ENCODE peak calls at places on chromosomes 5 and 9, in four cellular contexts. C is HepG2, M is K562, V is H1. N is an unnamed sample.

GRCh38 chr5:74212336-74212735 is 428.2 kb downstream of the ENC1 start:
- DNase-seq in C (peak; percentile 39), M (peak; percentile 19), V (peak; percentile 57), N (no peak)

GRCh38 chr5:66440202-66440680 is 156.0 kb upstream of the MAST4 start:
- DNase-seq in C (no peak), M (no peak), V (no peak), N (no peak)

GRCh38 chr5:115472601-115473000 is 72.0 kb downstream of the FEM1C start:
- DNase-seq in C (no peak), M (no peak), V (no peak), N (no peak)

GRCh38 chr5:9239071-9239470 is 306.8 kb downstream of the SEMA5A start:
- DNase-seq in C (no peak), M (no peak), V (no peak), N (no peak)

GRCh38 chr9:137304383-137305059 is 2.5 kb upstream of the NRARP start:
- DNase-seq in C (no peak), M (no peak), V (no peak), N (no peak)

GRCh38 chr9:110561826-110562225 is 17.7 kb downstream of the SVEP1 start:
- DNase-seq in C (no peak), M (no peak), V (no peak), N (no peak)

GRCh38 chr9:121944741-121945191 is 148.3 kb downstream of the TTLL11 start:
- DNase-seq in C (no peak), M (no peak), V (no peak), N (no peak)

GRCh38 chr9:16074962-16075361 is 522.1 kb downstream of the CCDC171 start:
- DNase-seq in C (no peak), M (no peak), V (no peak), N (no peak)

GRCh38 chr5:168747987-168748777 is 169.0 kb upstream of the PANK3 start:
- DNase-seq in C (peak; percentile 25), M (peak; percentile 85), V (peak; percentile 91), N (peak; percentile 39)

GRCh38 chr5:98414938-98415337 is 358.5 kb upstream of the RGMB start:
- DNase-seq in C (no peak), M (no peak), V (no peak), N (no peak)

GRCh38 chr5:108102463-108102862 is 279.4 kb downstream of the FBXL17 start:
- DNase-seq in C (peak; percentile 10), M (no peak), V (no peak), N (no peak)

GRCh38 chr5:150051657-150052195 is 34.6 kb downstream of the CSF1R start:
- DNase-seq in C (no peak), M (no peak), V (no peak), N (no peak)

GRCh38 chr9:136748656-136749551 is 579 bp upstream of the LCN6 start:
- DNase-seq in C (no peak), M (no peak), V (no peak), N (no peak)

GRCh38 chr5:3342271-3343100 is 253.1 kb upstream of the IRX1 start:
- DNase-seq in C (no peak), M (no peak), V (no peak), N (no peak)

GRCh38 chr9:696332-697090 is 145.0 kb upstream of the DMRT1 start:
- DNase-seq in C (peak; percentile 44), M (no peak), V (no peak), N (no peak)

GRCh38 chr5:146805099-146805498 is 73.5 kb downstream of the PPP2R2B start:
- DNase-seq in C (no peak), M (no peak), V (no peak), N (no peak)

GRCh38 chr9:23736293-23736692 is 89.7 kb downstream of the ELAVL2 start:
- DNase-seq in C (no peak), M (no peak), V (no peak), N (no peak)

GRCh38 chr9:114178076-114178475 is 22.7 kb downstream of the COL27A1 start:
- DNase-seq in C (no peak), M (no peak), V (no peak), N (no peak)

GRCh38 chr9:130938652-130939404 is at the start of gene FIBCD1:
- DNase-seq in C (no peak), M (no peak), V (peak; percentile 84), N (no peak)

GRCh38 chr9:75085640-75086039 is 2.3 kb downstream of the NMRK1 start:
- DNase-seq in C (no peak), M (no peak), V (no peak), N (no peak)

GRCh38 chr9:4762108-4762888 is 21.3 kb upstream of the AK3 start:
- DNase-seq in C (peak; percentile 72), M (peak; percentile 32), V (peak; percentile 85), N (peak; percentile 70)

GRCh38 chr9:25677301-25678146 is 720 bp downstream of the TUSC1 start:
- DNase-seq in C (no peak), M (no peak), V (peak; percentile 82), N (no peak)

GRCh38 chr5:143714629-143715028 is 97.3 kb upstream of the HMHB1 start:
- DNase-seq in C (no peak), M (no peak), V (no peak), N (no peak)

GRCh38 chr5:1948111-1948510 is 65.4 kb upstream of the IRX4 start:
- DNase-seq in C (no peak), M (no peak), V (no peak), N (no peak)

GRCh38 chr5:89083791-89084190 is 200.8 kb upstream of the MEF2C start:
- DNase-seq in C (no peak), M (no peak), V (no peak), N (no peak)

GRCh38 chr9:127776919-127777280 is 1.6 kb downstream of the SH2D3C start:
- DNase-seq in C (no peak), M (no peak), V (no peak), N (no peak)

GRCh38 chr9:106921341-106921899 is 58.5 kb downstream of the ZNF462 start:
- DNase-seq in C (peak; percentile 8), M (peak; percentile 10), V (no peak), N (peak; percentile 31)

GRCh38 chr9:127163409-127163808 is 41.0 kb upstream of the ANGPTL2 start:
- DNase-seq in C (peak; percentile 30), M (no peak), V (no peak), N (no peak)

DNA sequence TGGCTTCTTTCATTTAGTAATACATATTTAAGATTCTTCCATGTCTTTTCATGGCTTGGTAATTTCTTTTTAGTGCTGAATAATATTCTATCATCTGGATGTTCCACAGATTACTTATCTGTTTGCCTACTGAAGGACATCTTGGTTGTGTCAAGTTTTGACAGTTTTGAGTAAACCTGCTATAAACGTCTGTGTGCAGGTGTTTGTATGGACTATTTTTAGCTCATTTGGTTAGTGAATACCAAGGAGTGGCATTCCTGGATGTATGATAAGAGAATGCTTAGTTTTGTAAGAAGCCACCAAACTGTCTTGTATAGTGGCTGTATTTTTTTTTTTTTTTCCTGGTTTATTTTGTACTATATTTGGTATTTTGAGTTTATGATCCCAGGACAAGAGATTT is 38.4 kb downstream of the PRRC1 start:
- DNase-seq in C (no peak), M (no peak), V (no peak), N (no peak)
- H3K4me3 ChIP-seq in C (no peak overlapping the region), M (no peak overlapping the region), V (no peak overlapping the region), N (no peak overlapping the region)

GRCh38 chr9:35538361-35539234 is 48.7 kb downstream of the RUSC2 start:
- DNase-seq in C (no peak), M (no peak), V (peak; percentile 73), N (no peak)
- H3K9ac ChIP-seq in C (no peak overlapping the region), M (no peak overlapping the region), V (peak overlapping the region; percentile 49), N (no peak overlapping the region)

GRCh38 chr9:134045841-134046544 is 20.7 kb downstream of the BRD3OS start:
- DNase-seq in C (no peak), M (no peak), V (no peak), N (no peak)
- H3K79me2 ChIP-seq in C (no peaks in the 10 kb centered on the region), M (no peaks in the 10 kb centered on the region), V (no peaks in the 10 kb centered on the region), N (no peaks in the 10 kb centered on the region)

GRCh38 chr5:43554497-43554896 is 2.4 kb downstream of the PAIP1 start:
- DNase-seq in C (no peak), M (no peak), V (no peak), N (no peak)
- H3K4me3 ChIP-seq in C (peak overlapping the region; percentile 90), M (peak overlapping the region; percentile 78), V (no peak overlapping the region), N (peak overlapping the region; percentile 72)

DNA sequence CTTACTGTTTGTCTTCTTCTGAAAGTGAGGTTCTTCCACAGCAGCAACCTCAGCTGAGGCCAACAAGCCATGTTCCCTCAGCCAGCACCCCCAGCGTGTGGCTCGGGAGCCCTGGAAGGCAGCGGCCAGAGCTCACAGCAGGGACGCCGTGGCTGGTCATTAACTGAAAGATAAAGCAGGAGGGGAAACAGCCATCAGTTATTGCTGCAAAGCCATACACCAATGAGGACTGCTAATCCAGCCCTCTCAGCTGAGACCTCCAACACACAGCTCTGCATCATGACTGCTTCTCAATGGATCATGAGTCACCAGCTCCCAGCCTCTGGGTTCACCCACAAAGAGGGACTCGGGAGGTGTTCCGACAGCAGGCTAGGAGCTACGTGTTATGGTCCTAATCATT is 24.3 kb downstream of the ABCA1 start:
- DNase-seq in C (peak; percentile 38), M (no peak), V (no peak), N (no peak)
- H3K9ac ChIP-seq in C (peak overlapping the region; percentile 41), M (no peak overlapping the region), V (no peak overlapping the region), N (no peak overlapping the region)

N was measured in DND-41.